ENCODE peak calls at places on chromosome 5, in four cellular contexts. T is IMR-90, U is H9, Q is H1. M is an unnamed sample.
A peak's percentile ranks its signal among the peaks of the same experiment; 100 is the strongest.

GRCh38 chr5:74673011-74673790 is 11.8 kb upstream of the HEXB start:
- DNase-seq in U (no peak), Q (no peak), T (peak; percentile 67), M (peak; percentile 35)

GRCh38 chr5:128469924-128470323 is 68.1 kb downstream of the FBN2 start:
- DNase-seq in U (no peak), Q (no peak), T (peak; percentile 39), M (no peak)

GRCh38 chr5:149940077-149940574 is 4.5 kb downstream of the PDE6A start:
- DNase-seq in Q (no peak), U (no peak), T (no peak), M (no peak)

GRCh38 chr5:5643481-5643880 is 221.0 kb downstream of the ICE1 start:
- DNase-seq in U (no peak), T (no peak), Q (no peak), M (peak; percentile 66)

GRCh38 chr5:149853701-149854100 is 90.9 kb downstream of the PDE6A start:
- DNase-seq in T (no peak), Q (no peak), U (no peak), M (no peak)

GRCh38 chr5:162488077-162488476 is 420.5 kb downstream of the GABRG2 start:
- DNase-seq in Q (no peak), U (no peak), T (no peak), M (no peak)

GRCh38 chr5:143161893-143162520 is 241.5 kb downstream of the NR3C1 start:
- DNase-seq in Q (no peak), U (no peak), T (peak; percentile 89), M (no peak)

GRCh38 chr5:6551287-6551954 is 81.4 kb downstream of the NSUN2 start:
- DNase-seq in U (no peak), Q (no peak), T (no peak), M (no peak)

GRCh38 chr5:54655761-54656160 is 138.2 kb downstream of the SNX18 start:
- DNase-seq in T (no peak), Q (no peak), U (no peak), M (no peak)

GRCh38 chr5:367358-368130 is 46.0 kb downstream of the AHRR start:
- DNase-seq in Q (peak; percentile 35), T (no peak), U (peak; percentile 20), M (no peak)

GRCh38 chr5:142981886-142982820 is 212.0 kb downstream of the ARHGAP26 start:
- DNase-seq in T (peak; percentile 92), Q (no peak), U (no peak), M (peak; percentile 70)

GRCh38 chr5:74316064-74316586 is 324.4 kb downstream of the ENC1 start:
- DNase-seq in T (peak; percentile 98), Q (no peak), U (peak; percentile 33), M (peak; percentile 100)

GRCh38 chr5:34496258-34496657 is 159.9 kb upstream of the RAI14 start:
- DNase-seq in Q (no peak), T (no peak), U (peak; percentile 51), M (peak; percentile 75)

GRCh38 chr5:121279801-121280200 is 571.9 kb upstream of the FTMT start:
- DNase-seq in U (no peak), T (no peak), Q (no peak), M (no peak)
- H4K5ac ChIP-seq in U (no peak overlapping the region), T (no peak overlapping the region), Q (no peak overlapping the region), M (no peak overlapping the region)

GRCh38 chr5:2255915-2256645 is 373.4 kb upstream of the IRX4 start:
- DNase-seq in U (no peak), T (no peak), Q (no peak), M (no peak)

GRCh38 chr5:2253063-2253653 is 370.4 kb upstream of the IRX4 start:
- DNase-seq in U (no peak), T (no peak), Q (no peak), M (no peak)

GRCh38 chr5:2254404-2254803 is 371.7 kb upstream of the IRX4 start:
- DNase-seq in Q (no peak), U (no peak), T (no peak), M (no peak)

GRCh38 chr5:2256646-2257288 is 374.0 kb upstream of the IRX4 start:
- DNase-seq in T (no peak), Q (no peak), U (no peak), M (no peak)

GRCh38 chr5:2254880-2255750 is 372.4 kb upstream of the IRX4 start:
- DNase-seq in U (no peak), T (no peak), Q (no peak), M (no peak)
- H3K4me2 ChIP-seq in U (no peak overlapping the region), T (no peak overlapping the region), Q (no peak overlapping the region), M (no peak overlapping the region)

GRCh38 chr5:10476878-10477277 is 35.2 kb downstream of the ROPN1L start:
- DNase-seq in U (no peak), T (no peak), Q (no peak), M (no peak)
- H4K5ac ChIP-seq in U (no peak overlapping the region), T (no peak overlapping the region), Q (no peak overlapping the region), M (no peak overlapping the region)

DNA sequence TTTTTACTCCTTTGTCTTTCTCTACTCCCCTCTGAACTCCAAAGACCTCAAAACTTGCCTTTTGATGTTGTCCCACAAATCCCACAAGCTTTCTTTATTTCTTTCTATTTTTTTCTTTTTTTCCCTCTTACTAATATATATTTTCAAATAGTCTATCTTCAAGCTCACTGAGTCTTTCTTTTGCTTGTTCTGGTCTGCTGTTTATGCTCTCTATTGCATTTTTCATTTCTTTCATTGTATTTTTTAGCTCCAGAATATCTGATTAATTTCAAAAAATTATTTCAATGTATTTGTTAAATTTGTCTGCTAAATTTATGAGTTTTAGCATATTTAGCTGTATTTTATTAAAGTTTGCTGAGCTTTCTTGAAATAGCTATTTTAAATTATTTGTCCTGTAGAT is 223.3 kb upstream of the IRX1 start:
- DNase-seq in T (no peak), U (no peak), Q (no peak), M (no peak)
- H3K4me2 ChIP-seq in T (no peak overlapping the region), U (no peak overlapping the region), Q (no peak overlapping the region), M (no peak overlapping the region)

GRCh38 chr5:180640765-180641565 is 8.4 kb downstream of the FLT4 start:
- DNase-seq in U (no peak), Q (peak; percentile 39), T (no peak), M (no peak)

GRCh38 chr5:180640301-180640764 is 9.1 kb downstream of the FLT4 start:
- DNase-seq in T (no peak), U (no peak), Q (peak; percentile 38), M (no peak)

GRCh38 chr5:180642181-180643140 is 6.9 kb downstream of the FLT4 start:
- DNase-seq in Q (peak; percentile 33), T (no peak), U (no peak), M (no peak)

GRCh38 chr5:180639743-180640300 is 9.6 kb downstream of the FLT4 start:
- DNase-seq in U (peak; percentile 25), Q (no peak), T (no peak), M (no peak)

GRCh38 chr5:180641566-180641900 is 7.9 kb downstream of the FLT4 start:
- DNase-seq in Q (peak; percentile 24), T (no peak), U (no peak), M (peak; percentile 31)
- H4K5ac ChIP-seq in Q (no peak overlapping the region), T (no peak overlapping the region), U (no peak overlapping the region), M (no peak overlapping the region)

DNA sequence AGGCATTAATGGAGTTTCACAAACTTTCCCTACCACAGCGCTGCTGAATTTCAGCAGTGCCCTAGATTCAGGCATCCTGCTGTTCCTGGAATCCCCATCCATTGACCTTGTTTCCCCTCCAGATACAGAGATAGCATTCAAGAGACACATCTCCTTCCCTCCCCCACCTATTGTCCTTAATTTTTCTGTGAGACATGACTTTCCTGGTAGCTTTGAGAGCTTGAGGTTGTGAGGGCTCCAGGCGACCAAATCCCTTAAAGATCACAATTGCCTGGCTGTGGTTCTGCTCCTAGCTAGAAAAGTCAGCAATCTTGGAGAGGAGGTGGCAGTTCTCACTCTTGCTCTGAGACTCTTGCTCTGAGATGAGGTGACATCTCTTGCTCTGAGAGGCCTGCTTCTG is 48.0 kb downstream of the PRR16 start:
- DNase-seq in T (no peak), U (peak; percentile 38), Q (peak; percentile 50), M (peak; percentile 97)
- H3K4me2 ChIP-seq in T (no peak overlapping the region), U (peak overlapping the region; percentile 44), Q (peak overlapping the region; percentile 60), M (no peak overlapping the region)

GRCh38 chr5:95070866-95071265 is 214.0 kb downstream of the MCTP1 start:
- DNase-seq in U (no peak), T (no peak), Q (no peak), M (no peak)
- H4K5ac ChIP-seq in U (no peak overlapping the region), T (no peak overlapping the region), Q (no peak overlapping the region), M (no peak overlapping the region)